ENCODE peak calls at places on chromosomes 6 and 20, in nine cellular contexts. One of them, this sample, is unnamed.

GRCh38 chr6:137731960-137732616 is 135.0 kb upstream of the TNFAIP3 start:
- DNase-seq in WERI-Rb-1: no peak
- DNase-seq in HFFc6: peak; percentile 48
- DNase-seq in neural crest cell: no peak
- DNase-seq in testis: no peak
- DNase-seq in tibial nerve: no peak
- DNase-seq in natural killer cell: no peak
- DNase-seq in left ventricle myocardium inferior: no peak
- DNase-seq in H9: no peak
- DNase-seq in this sample: no peak

GRCh38 chr20:6533321-6533720 is 234.2 kb upstream of the BMP2 start:
- DNase-seq in WERI-Rb-1: no peak
- DNase-seq in HFFc6: no peak
- DNase-seq in neural crest cell: no peak
- DNase-seq in testis: no peak
- DNase-seq in tibial nerve: no peak
- DNase-seq in natural killer cell: no peak
- DNase-seq in left ventricle myocardium inferior: no peak
- DNase-seq in H9: no peak
- DNase-seq in this sample: no peak

GRCh38 chr6:43246301-43247114 is 3.2 kb downstream of the TTBK1 start:
- DNase-seq in WERI-Rb-1: no peak
- DNase-seq in HFFc6: no peak
- DNase-seq in neural crest cell: peak; percentile 69
- DNase-seq in testis: no peak
- DNase-seq in tibial nerve: peak; percentile 15
- DNase-seq in natural killer cell: no peak
- DNase-seq in left ventricle myocardium inferior: peak; percentile 51
- DNase-seq in H9: peak; percentile 98
- DNase-seq in this sample: peak; percentile 90

GRCh38 chr20:48159156-48159971 is 374.1 kb upstream of the SULF2 start:
- DNase-seq in WERI-Rb-1: no peak
- DNase-seq in HFFc6: no peak
- DNase-seq in neural crest cell: no peak
- DNase-seq in testis: no peak
- DNase-seq in tibial nerve: no peak
- DNase-seq in natural killer cell: no peak
- DNase-seq in left ventricle myocardium inferior: no peak
- DNase-seq in H9: no peak
- DNase-seq in this sample: no peak

GRCh38 chr20:57952136-57952535 is 242.3 kb upstream of the PMEPA1 start:
- DNase-seq in WERI-Rb-1: no peak
- DNase-seq in HFFc6: no peak
- DNase-seq in neural crest cell: no peak
- DNase-seq in testis: no peak
- DNase-seq in tibial nerve: no peak
- DNase-seq in natural killer cell: no peak
- DNase-seq in left ventricle myocardium inferior: no peak
- DNase-seq in H9: no peak
- DNase-seq in this sample: no peak

GRCh38 chr20:991850-992249 is 10.3 kb downstream of the RSPO4 start:
- DNase-seq in WERI-Rb-1: no peak
- DNase-seq in HFFc6: no peak
- DNase-seq in neural crest cell: no peak
- DNase-seq in testis: no peak
- DNase-seq in tibial nerve: no peak
- DNase-seq in natural killer cell: no peak
- DNase-seq in left ventricle myocardium inferior: no peak
- DNase-seq in H9: peak; percentile 42
- DNase-seq in this sample: peak; percentile 26

GRCh38 chr20:13234961-13235360 is 13.9 kb downstream of the ISM1 start:
- DNase-seq in WERI-Rb-1: no peak
- DNase-seq in HFFc6: no peak
- DNase-seq in neural crest cell: no peak
- DNase-seq in testis: no peak
- DNase-seq in tibial nerve: no peak
- DNase-seq in natural killer cell: no peak
- DNase-seq in left ventricle myocardium inferior: no peak
- DNase-seq in H9: no peak
- DNase-seq in this sample: no peak

GRCh38 chr20:59933296-59933848 is at the start of gene SYCP2:
- DNase-seq in WERI-Rb-1: no peak
- DNase-seq in HFFc6: no peak
- DNase-seq in neural crest cell: no peak
- DNase-seq in testis: peak; percentile 67
- DNase-seq in tibial nerve: no peak
- DNase-seq in natural killer cell: peak; percentile 58
- DNase-seq in left ventricle myocardium inferior: peak; percentile 67
- DNase-seq in H9: peak; percentile 60
- DNase-seq in this sample: no peak

GRCh38 chr6:145964948-145965366 is 799 bp upstream of the SHPRH start:
- DNase-seq in WERI-Rb-1: no peak
- DNase-seq in HFFc6: no peak
- DNase-seq in neural crest cell: no peak
- DNase-seq in testis: peak; percentile 16
- DNase-seq in tibial nerve: no peak
- DNase-seq in natural killer cell: no peak
- DNase-seq in left ventricle myocardium inferior: no peak
- DNase-seq in H9: no peak
- DNase-seq in this sample: no peak

GRCh38 chr6:20146291-20146690 is 66.0 kb downstream of the MBOAT1 start:
- DNase-seq in WERI-Rb-1: no peak
- DNase-seq in HFFc6: no peak
- DNase-seq in neural crest cell: no peak
- DNase-seq in testis: no peak
- DNase-seq in tibial nerve: no peak
- DNase-seq in natural killer cell: no peak
- DNase-seq in left ventricle myocardium inferior: no peak
- DNase-seq in H9: no peak
- DNase-seq in this sample: no peak

GRCh38 chr20:12372557-12372956 is 454.9 kb downstream of the BTBD3 start:
- DNase-seq in WERI-Rb-1: no peak
- DNase-seq in HFFc6: no peak
- DNase-seq in neural crest cell: no peak
- DNase-seq in testis: no peak
- DNase-seq in tibial nerve: no peak
- DNase-seq in natural killer cell: no peak
- DNase-seq in left ventricle myocardium inferior: no peak
- DNase-seq in H9: no peak
- DNase-seq in this sample: no peak

GRCh38 chr6:111423960-111424846 is 58.8 kb downstream of the REV3L start:
- DNase-seq in WERI-Rb-1: no peak
- DNase-seq in HFFc6: no peak
- DNase-seq in neural crest cell: no peak
- DNase-seq in testis: peak; percentile 66
- DNase-seq in tibial nerve: no peak
- DNase-seq in natural killer cell: no peak
- DNase-seq in left ventricle myocardium inferior: peak; percentile 24
- DNase-seq in H9: no peak
- DNase-seq in this sample: no peak

GRCh38 chr6:12909828-12910227 is 193.3 kb downstream of the PHACTR1 start:
- DNase-seq in WERI-Rb-1: peak; percentile 93
- DNase-seq in HFFc6: no peak
- DNase-seq in neural crest cell: no peak
- DNase-seq in testis: no peak
- DNase-seq in tibial nerve: no peak
- DNase-seq in natural killer cell: no peak
- DNase-seq in left ventricle myocardium inferior: no peak
- DNase-seq in H9: no peak
- DNase-seq in this sample: no peak

GRCh38 chr6:87731818-87732661 is 30.0 kb upstream of the AKIRIN2 start:
- DNase-seq in WERI-Rb-1: no peak
- DNase-seq in HFFc6: peak; percentile 84
- DNase-seq in neural crest cell: no peak
- DNase-seq in testis: peak; percentile 88
- DNase-seq in tibial nerve: peak; percentile 97
- DNase-seq in natural killer cell: no peak
- DNase-seq in left ventricle myocardium inferior: peak; percentile 91
- DNase-seq in H9: no peak
- DNase-seq in this sample: no peak

GRCh38 chr6:167907837-167908681 is 81.3 kb downstream of the AFDN start:
- DNase-seq in WERI-Rb-1: peak; percentile 18
- DNase-seq in HFFc6: peak; percentile 32
- DNase-seq in neural crest cell: no peak
- DNase-seq in testis: peak; percentile 52
- DNase-seq in tibial nerve: peak; percentile 57
- DNase-seq in natural killer cell: no peak
- DNase-seq in left ventricle myocardium inferior: no peak
- DNase-seq in H9: no peak
- DNase-seq in this sample: no peak

GRCh38 chr20:23668477-23668951 is 20.3 kb downstream of the CST4 start:
- DNase-seq in WERI-Rb-1: peak; percentile 69
- DNase-seq in HFFc6: peak; percentile 49
- DNase-seq in neural crest cell: peak; percentile 53
- DNase-seq in testis: peak; percentile 78
- DNase-seq in tibial nerve: peak; percentile 75
- DNase-seq in natural killer cell: no peak
- DNase-seq in left ventricle myocardium inferior: no peak
- DNase-seq in H9: peak; percentile 76
- DNase-seq in this sample: peak; percentile 72

GRCh38 chr20:23666698-23667097 is 22.1 kb downstream of the CST4 start:
- DNase-seq in WERI-Rb-1: no peak
- DNase-seq in HFFc6: no peak
- DNase-seq in neural crest cell: no peak
- DNase-seq in testis: peak; percentile 25
- DNase-seq in tibial nerve: no peak
- DNase-seq in natural killer cell: no peak
- DNase-seq in left ventricle myocardium inferior: peak; percentile 52
- DNase-seq in H9: no peak
- DNase-seq in this sample: no peak

GRCh38 chr20:23664954-23665353 is 23.9 kb downstream of the CST4 start:
- DNase-seq in WERI-Rb-1: no peak
- DNase-seq in HFFc6: no peak
- DNase-seq in neural crest cell: no peak
- DNase-seq in testis: no peak
- DNase-seq in tibial nerve: no peak
- DNase-seq in natural killer cell: no peak
- DNase-seq in left ventricle myocardium inferior: no peak
- DNase-seq in H9: no peak
- DNase-seq in this sample: no peak

GRCh38 chr20:23667666-23668065 is 21.2 kb downstream of the CST4 start:
- DNase-seq in WERI-Rb-1: no peak
- DNase-seq in HFFc6: no peak
- DNase-seq in neural crest cell: no peak
- DNase-seq in testis: no peak
- DNase-seq in tibial nerve: no peak
- DNase-seq in natural killer cell: no peak
- DNase-seq in left ventricle myocardium inferior: no peak
- DNase-seq in H9: no peak
- DNase-seq in this sample: no peak

DNA sequence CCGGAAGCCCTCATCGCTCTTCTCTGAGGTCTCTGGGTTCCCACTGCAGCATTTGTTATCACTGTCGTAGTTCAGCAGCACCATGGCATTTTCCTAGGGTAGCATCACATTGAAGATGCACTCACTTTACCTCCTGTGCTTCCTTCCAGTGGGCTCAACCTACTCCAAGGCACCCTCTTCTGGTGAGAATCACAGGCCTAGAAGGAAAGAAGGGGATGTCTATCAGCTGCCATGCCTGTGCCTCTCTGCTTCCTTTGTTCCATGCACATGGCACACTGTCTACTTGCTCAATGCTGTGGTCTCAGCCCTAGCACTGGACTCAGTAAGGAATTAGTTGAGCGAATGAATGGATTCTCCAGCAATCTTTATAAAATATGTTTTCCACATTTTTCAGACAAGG is 22.6 kb downstream of the CST4 start:
- DNase-seq in WERI-Rb-1: peak; percentile 29
- DNase-seq in HFFc6: no peak
- DNase-seq in neural crest cell: no peak
- DNase-seq in testis: peak; percentile 21
- DNase-seq in tibial nerve: no peak
- DNase-seq in natural killer cell: no peak
- DNase-seq in left ventricle myocardium inferior: no peak
- DNase-seq in H9: no peak
- DNase-seq in this sample: no peak
- TF ChIP-seq CTCF in WERI-Rb-1: peak; percentile 47
- TF ChIP-seq CTCF in HFFc6: no peak
- TF ChIP-seq CTCF in neural crest cell: no peak
- TF ChIP-seq CTCF in testis: no peak
- TF ChIP-seq CTCF in tibial nerve: no peak
- TF ChIP-seq CTCF in natural killer cell: no peak
- TF ChIP-seq CTCF in left ventricle myocardium inferior: no peak
- TF ChIP-seq CTCF in H9: peak; percentile 43
- TF ChIP-seq CTCF in this sample: no peak

DNA sequence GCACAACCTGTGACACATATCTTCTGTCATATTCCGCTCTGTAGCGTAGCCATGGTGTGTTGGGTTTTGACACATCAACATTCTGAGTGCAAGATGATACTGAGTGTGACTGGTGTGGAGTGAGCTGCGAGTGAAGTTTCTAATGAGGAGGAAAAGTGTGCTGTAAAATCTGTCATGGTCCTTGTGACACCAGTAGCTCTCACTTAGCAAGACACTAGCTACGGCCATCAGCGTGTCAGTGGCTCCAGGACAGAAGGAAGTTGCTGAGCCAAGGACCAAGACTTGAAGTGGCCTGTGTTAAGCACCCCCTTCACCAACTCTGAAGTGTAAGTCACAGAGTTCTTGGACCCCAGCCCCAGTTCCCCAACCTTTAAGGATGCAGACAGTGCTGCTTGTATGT is 72.1 kb downstream of the TSHZ2 start:
- DNase-seq in WERI-Rb-1: no peak
- DNase-seq in HFFc6: no peak
- DNase-seq in neural crest cell: no peak
- DNase-seq in testis: no peak
- DNase-seq in tibial nerve: no peak
- DNase-seq in natural killer cell: no peak
- DNase-seq in left ventricle myocardium inferior: no peak
- DNase-seq in H9: no peak
- DNase-seq in this sample: no peak
- TF ChIP-seq CTCF in WERI-Rb-1: no peak
- TF ChIP-seq CTCF in HFFc6: no peak
- TF ChIP-seq CTCF in neural crest cell: no peak
- TF ChIP-seq CTCF in testis: no peak
- TF ChIP-seq CTCF in tibial nerve: no peak
- TF ChIP-seq CTCF in natural killer cell: no peak
- TF ChIP-seq CTCF in left ventricle myocardium inferior: no peak
- TF ChIP-seq CTCF in H9: no peak
- TF ChIP-seq CTCF in this sample: no peak

DNA sequence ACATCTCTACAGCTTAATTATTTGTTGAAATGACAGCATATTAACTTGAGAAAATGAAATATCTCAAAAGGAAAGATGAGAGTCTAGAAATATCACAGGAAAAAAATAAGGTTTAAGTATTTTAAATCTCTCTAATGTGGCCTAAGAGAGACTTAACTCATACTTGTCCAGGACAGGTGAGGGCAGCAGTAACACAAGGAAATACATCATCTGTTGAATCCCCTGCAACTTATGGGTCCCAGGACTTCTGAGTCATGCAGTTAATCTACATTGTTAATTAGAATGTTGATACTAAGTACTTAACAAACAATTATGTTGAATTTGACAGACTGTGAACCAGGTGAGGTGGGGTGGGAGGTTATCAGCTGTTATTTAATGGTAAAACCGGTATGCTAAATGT is 87.8 kb downstream of the CEP57L1 start:
- DNase-seq in WERI-Rb-1: no peak
- DNase-seq in HFFc6: no peak
- DNase-seq in neural crest cell: no peak
- DNase-seq in testis: no peak
- DNase-seq in tibial nerve: no peak
- DNase-seq in natural killer cell: no peak
- DNase-seq in left ventricle myocardium inferior: no peak
- DNase-seq in H9: no peak
- DNase-seq in this sample: no peak
- TF ChIP-seq CTCF in WERI-Rb-1: no peak
- TF ChIP-seq CTCF in HFFc6: no peak
- TF ChIP-seq CTCF in neural crest cell: no peak
- TF ChIP-seq CTCF in testis: no peak
- TF ChIP-seq CTCF in tibial nerve: no peak
- TF ChIP-seq CTCF in natural killer cell: no peak
- TF ChIP-seq CTCF in left ventricle myocardium inferior: no peak
- TF ChIP-seq CTCF in H9: peak; percentile 43
- TF ChIP-seq CTCF in this sample: no peak

GRCh38 chr20:14264869-14265268 is 72.5 kb downstream of the FLRT3 start:
- DNase-seq in WERI-Rb-1: no peak
- DNase-seq in HFFc6: peak; percentile 13
- DNase-seq in neural crest cell: no peak
- DNase-seq in testis: no peak
- DNase-seq in tibial nerve: no peak
- DNase-seq in natural killer cell: no peak
- DNase-seq in left ventricle myocardium inferior: no peak
- DNase-seq in H9: no peak
- DNase-seq in this sample: no peak
- TF ChIP-seq CTCF in WERI-Rb-1: no peak
- TF ChIP-seq CTCF in HFFc6: peak; percentile 60
- TF ChIP-seq CTCF in neural crest cell: peak; percentile 53
- TF ChIP-seq CTCF in testis: peak; percentile 12
- TF ChIP-seq CTCF in tibial nerve: no peak
- TF ChIP-seq CTCF in natural killer cell: no peak
- TF ChIP-seq CTCF in left ventricle myocardium inferior: peak; percentile 51
- TF ChIP-seq CTCF in H9: peak; percentile 58
- TF ChIP-seq CTCF in this sample: no peak

This sample was measured in WTC11.